ENCODE peak calls at places on chromosome 21, in four cellular contexts. O, R, Y and D are unnamed samples.

GRCh38 chr21:33264561-33264960 is 1.6 kb upstream of the IL10RB start:
- DNase-seq in O (no peak), R (no peak), Y (no peak), D (no peak)

GRCh38 chr21:42263591-42264131 is 44.7 kb downstream of the ABCG1 start:
- DNase-seq in O (no peak), R (no peak), Y (no peak), D (no peak)

GRCh38 chr21:16587671-16588379 is 858.0 kb downstream of the USP25 start:
- DNase-seq in O (no peak), R (peak), Y (no peak), D (no peak)

GRCh38 chr21:36980280-36981048 is 14.0 kb upstream of the HLCS start:
- DNase-seq in O (peak), R (no peak), Y (no peak), D (no peak)

GRCh38 chr21:35980821-35981220 is 79.5 kb downstream of the SETD4 start:
- DNase-seq in O (no peak), R (no peak), Y (no peak), D (no peak)

GRCh38 chr21:33412832-33413519 is 9.8 kb downstream of the IFNGR2 start:
- DNase-seq in O (peak), R (no peak), Y (no peak), D (no peak)

GRCh38 chr21:25360593-25360992 is 246.7 kb downstream of the MRPL39 start:
- DNase-seq in O (no peak), R (no peak), Y (no peak), D (no peak)

GRCh38 chr21:32886339-32886738 is 114.8 kb upstream of the PAXBP1 start:
- DNase-seq in O (no peak), R (no peak), Y (no peak), D (no peak)

GRCh38 chr21:22885079-22885478 is 1886.9 kb downstream of the NCAM2 start:
- DNase-seq in O (no peak), R (no peak), Y (no peak), D (no peak)

GRCh38 chr21:34280987-34281386 is 82.8 kb upstream of the KCNE2 start:
- DNase-seq in O (no peak), R (no peak), Y (no peak), D (no peak)

GRCh38 chr21:18493420-18493819 is 89.8 kb upstream of the TMPRSS15 start:
- DNase-seq in O (no peak), R (no peak), Y (no peak), D (no peak)

DNA sequence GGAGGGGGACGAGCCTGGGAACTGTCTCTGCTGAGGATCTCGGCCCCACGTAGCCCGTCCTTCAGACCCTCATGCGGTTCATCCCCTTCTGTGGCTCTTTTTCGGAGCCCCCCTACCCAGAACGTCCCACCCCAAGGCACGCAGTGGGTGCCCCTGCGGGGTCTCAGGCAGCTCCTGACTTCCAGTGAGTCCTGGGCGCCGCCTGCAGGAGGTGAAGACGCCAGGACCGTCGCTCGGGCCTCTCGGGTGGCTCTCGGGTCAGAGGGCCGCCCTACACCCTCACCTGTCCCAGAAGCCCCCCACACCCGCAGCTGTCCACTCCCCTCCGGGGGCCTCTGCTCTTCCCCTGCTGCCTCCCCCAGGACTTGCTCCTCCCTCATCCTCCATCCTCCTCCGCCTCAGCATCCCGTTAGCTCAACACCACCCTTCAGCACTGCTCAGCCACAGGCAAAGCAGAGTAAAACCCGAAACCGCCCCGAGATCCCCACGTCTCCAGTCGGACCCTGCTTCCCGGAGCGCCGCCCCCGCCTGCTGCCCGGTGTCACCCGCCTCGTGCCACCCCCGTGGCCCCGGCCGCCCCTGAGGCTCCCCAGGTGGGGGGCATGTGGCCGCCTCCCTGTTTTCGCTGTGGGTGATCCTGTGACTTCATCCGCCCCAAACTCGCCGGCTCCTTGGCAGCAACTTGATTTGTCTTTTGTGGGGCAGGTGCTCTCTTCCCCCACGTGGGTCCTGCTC is 13.3 kb upstream of the POFUT2 start:
- DNase-seq in O (no peak), R (no peak), Y (no peak), D (no peak)
- H2AK5ac ChIP-seq in O (no peak), R (peak), Y (peak), D (no peak)

DNA sequence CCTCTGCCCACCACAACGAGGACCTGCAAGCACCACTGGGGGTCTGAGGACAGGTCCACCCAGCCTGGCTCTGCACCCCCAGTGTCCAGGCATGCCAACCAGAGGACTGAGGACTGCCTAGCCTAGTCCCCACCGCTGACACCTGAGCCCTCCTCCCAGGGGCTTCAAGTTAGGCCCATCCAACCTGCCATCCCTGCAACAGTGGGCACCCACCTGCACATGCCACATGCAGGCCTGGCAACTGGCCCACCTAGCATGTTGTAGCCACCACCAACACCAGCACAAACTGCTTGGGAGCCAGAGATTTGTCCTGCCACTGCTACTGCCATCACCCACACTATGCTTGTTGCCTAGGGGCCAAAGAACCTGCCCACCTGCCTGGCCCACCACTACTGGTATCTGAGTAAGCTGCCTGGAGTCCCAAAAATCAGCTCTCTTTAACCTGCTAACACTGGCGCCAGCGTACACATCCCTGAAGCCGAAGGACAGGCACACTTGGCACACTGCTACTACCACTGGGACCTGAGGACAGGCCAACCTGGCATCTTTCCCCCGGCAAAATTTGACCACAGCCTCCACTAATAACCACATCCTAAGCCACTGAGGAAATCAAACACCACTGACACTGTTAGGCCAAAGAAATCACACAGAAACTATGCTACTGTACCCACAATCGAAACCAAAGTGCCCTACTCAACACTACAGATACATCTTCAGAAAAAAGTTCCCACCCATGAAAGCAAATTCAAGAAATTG is 61.5 kb downstream of the PSMG1 start:
- DNase-seq in O (no peak), R (no peak), Y (no peak), D (no peak)
- H2AK5ac ChIP-seq in O (no peak), R (peak), Y (peak), D (no peak)

GRCh38 chr21:44050276-44050675 is 38.2 kb downstream of the TRAPPC10 start:
- DNase-seq in O (no peak), R (no peak), Y (no peak), D (no peak)
- H2AK5ac ChIP-seq in O (no peak), R (no peak), Y (no peak), D (no peak)

DNA sequence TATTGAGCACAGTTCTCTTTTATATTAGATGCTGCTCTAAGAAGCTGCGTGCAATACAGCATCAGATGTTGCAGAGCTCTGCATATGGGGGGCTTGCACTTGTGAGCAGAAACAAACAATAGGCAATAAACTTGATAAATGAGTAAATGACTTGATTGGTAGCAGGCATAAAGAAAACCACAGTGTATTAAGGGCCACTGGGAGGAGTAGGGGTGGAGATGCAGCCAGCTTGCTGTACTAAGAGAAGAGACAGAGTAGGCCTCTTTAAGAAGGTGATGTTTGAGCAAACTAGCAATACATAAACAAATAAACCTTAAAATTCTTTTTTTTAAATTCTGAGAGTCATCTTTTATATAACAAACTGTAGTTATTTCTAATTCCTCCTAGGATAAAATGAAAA is 598.5 kb upstream of the ADAMTS5 start:
- DNase-seq in O (no peak), R (no peak), Y (no peak), D (no peak)
- H2AK5ac ChIP-seq in O (no peak), R (peak), Y (no peak), D (no peak)

DNA sequence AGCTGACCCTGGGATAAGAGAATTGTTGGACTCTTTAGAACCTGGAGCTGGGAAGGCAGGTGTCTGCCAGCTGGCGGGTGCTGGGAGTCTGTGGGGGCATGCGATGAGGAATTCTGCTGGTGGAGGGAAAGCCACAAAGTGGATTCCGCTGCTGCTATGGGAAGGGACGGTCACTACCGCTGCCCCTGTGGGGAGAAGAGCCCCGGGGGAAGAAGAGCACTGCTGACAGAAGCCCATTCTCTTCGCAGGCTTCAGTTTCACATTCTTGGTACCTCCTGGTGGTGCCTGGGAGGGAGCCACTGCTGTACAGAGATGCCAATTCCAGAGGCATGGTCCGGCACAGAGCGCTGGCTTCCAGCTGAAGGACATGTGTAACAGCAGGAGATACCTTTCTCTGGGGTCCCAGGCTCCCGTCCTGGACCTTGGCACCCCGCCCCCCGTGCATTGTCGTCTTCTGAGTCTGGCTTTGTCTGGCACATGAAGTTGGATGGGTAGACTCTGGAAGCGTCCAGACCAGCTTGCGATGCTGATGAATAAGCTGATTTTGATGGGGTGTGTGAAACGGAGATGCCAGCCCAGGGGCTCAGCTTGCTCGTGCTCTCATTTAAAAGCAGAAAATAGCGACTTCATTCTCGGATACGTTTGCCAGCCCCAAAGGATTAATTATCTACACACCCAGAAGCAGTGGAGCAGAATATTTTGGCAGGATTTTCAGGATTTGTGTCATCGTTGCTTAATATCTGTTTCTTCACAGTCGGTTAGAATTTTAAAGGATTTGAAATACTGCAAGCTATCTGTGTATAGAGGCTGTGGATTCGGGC is 13.2 kb downstream of the PDXK start:
- DNase-seq in O (no peak), R (no peak), Y (no peak), D (no peak)
- H2AK5ac ChIP-seq in O (no peak), R (no peak), Y (no peak), D (no peak)